ENCODE peak calls at places on chromosomes 3 and 15, in five cellular contexts. One of them, this sample, is unnamed.

GRCh38 chr3:47892284-47892683 is 89.3 kb downstream of the DHX30 start:
- DNase-seq in ovary: no peak
- DNase-seq in A549: no peak
- DNase-seq in vagina: no peak
- DNase-seq in pancreas: no peak
- DNase-seq in this sample: no peak

GRCh38 chr3:179186426-179186825 is 38.3 kb downstream of the PIK3CA start:
- DNase-seq in ovary: no peak
- DNase-seq in A549: no peak
- DNase-seq in vagina: no peak
- DNase-seq in pancreas: no peak
- DNase-seq in this sample: no peak

GRCh38 chr3:188526057-188526456 is 372.1 kb downstream of the LPP start:
- DNase-seq in ovary: no peak
- DNase-seq in A549: no peak
- DNase-seq in vagina: no peak
- DNase-seq in pancreas: no peak
- DNase-seq in this sample: no peak

GRCh38 chr3:117408811-117409210 is 699.2 kb downstream of the TUSC7 start:
- DNase-seq in ovary: no peak
- DNase-seq in A549: no peak
- DNase-seq in vagina: no peak
- DNase-seq in pancreas: no peak
- DNase-seq in this sample: no peak

GRCh38 chr15:47404877-47405276 is 312.4 kb upstream of the SEMA6D start:
- DNase-seq in ovary: no peak
- DNase-seq in A549: no peak
- DNase-seq in vagina: no peak
- DNase-seq in pancreas: no peak
- DNase-seq in this sample: no peak

GRCh38 chr3:58626841-58627579 is 39.6 kb downstream of the FAM3D start:
- DNase-seq in ovary: no peak
- DNase-seq in A549: no peak
- DNase-seq in vagina: no peak
- DNase-seq in pancreas: no peak
- DNase-seq in this sample: no peak

GRCh38 chr15:31537770-31538592 is 211.3 kb downstream of the KLF13 start:
- DNase-seq in ovary: no peak
- DNase-seq in A549: no peak
- DNase-seq in vagina: peak; percentile 67
- DNase-seq in pancreas: no peak
- DNase-seq in this sample: no peak

GRCh38 chr3:151009981-151010380 is 37.5 kb upstream of the CLRN1 start:
- DNase-seq in ovary: no peak
- DNase-seq in A549: no peak
- DNase-seq in vagina: no peak
- DNase-seq in pancreas: no peak
- DNase-seq in this sample: no peak

GRCh38 chr15:82870727-82871576 is 61.5 kb downstream of the WHAMM start:
- DNase-seq in ovary: no peak
- DNase-seq in A549: no peak
- DNase-seq in vagina: no peak
- DNase-seq in pancreas: no peak
- DNase-seq in this sample: no peak

GRCh38 chr3:23966308-23966707 is 21.2 kb downstream of the NR1D2 start:
- DNase-seq in ovary: no peak
- DNase-seq in A549: no peak
- DNase-seq in vagina: no peak
- DNase-seq in pancreas: no peak
- DNase-seq in this sample: no peak

GRCh38 chr15:33341943-33342342 is 31.2 kb downstream of the RYR3 start:
- DNase-seq in ovary: no peak
- DNase-seq in A549: no peak
- DNase-seq in vagina: no peak
- DNase-seq in pancreas: no peak
- DNase-seq in this sample: no peak

GRCh38 chr3:171829841-171830559 is 13.1 kb upstream of the TMEM212 start:
- DNase-seq in ovary: peak; percentile 90
- DNase-seq in A549: peak; percentile 68
- DNase-seq in vagina: no peak
- DNase-seq in pancreas: peak; percentile 72
- DNase-seq in this sample: peak; percentile 91

GRCh38 chr3:86788371-86788770 is 202.6 kb downstream of the VGLL3 start:
- DNase-seq in ovary: no peak
- DNase-seq in A549: no peak
- DNase-seq in vagina: no peak
- DNase-seq in pancreas: no peak
- DNase-seq in this sample: no peak

GRCh38 chr3:157274644-157275137 is 114.7 kb upstream of the CCNL1 start:
- DNase-seq in ovary: no peak
- DNase-seq in A549: no peak
- DNase-seq in vagina: no peak
- DNase-seq in pancreas: no peak
- DNase-seq in this sample: no peak

GRCh38 chr15:68818088-68818670 is 2.5 kb downstream of the ANP32A start:
- DNase-seq in ovary: peak; percentile 79
- DNase-seq in A549: peak; percentile 70
- DNase-seq in vagina: no peak
- DNase-seq in pancreas: peak; percentile 70
- DNase-seq in this sample: peak; percentile 63

GRCh38 chr3:174949523-174949922 is 90.4 kb downstream of the NAALADL2 start:
- DNase-seq in ovary: no peak
- DNase-seq in A549: no peak
- DNase-seq in vagina: no peak
- DNase-seq in pancreas: no peak
- DNase-seq in this sample: no peak

GRCh38 chr3:110656394-110656793 is 415.2 kb upstream of the NECTIN3 start:
- DNase-seq in ovary: no peak
- DNase-seq in A549: no peak
- DNase-seq in vagina: no peak
- DNase-seq in pancreas: no peak
- DNase-seq in this sample: no peak

GRCh38 chr3:188362405-188362831 is 208.5 kb downstream of the LPP start:
- DNase-seq in ovary: no peak
- DNase-seq in A549: peak; percentile 50
- DNase-seq in vagina: no peak
- DNase-seq in pancreas: no peak
- DNase-seq in this sample: no peak

GRCh38 chr3:127287840-127288239 is at the start of gene PRR20G:
- DNase-seq in ovary: no peak
- DNase-seq in A549: no peak
- DNase-seq in vagina: no peak
- DNase-seq in pancreas: no peak
- DNase-seq in this sample: no peak

GRCh38 chr15:67134577-67135492 is 69.4 kb downstream of the SMAD3 start:
- DNase-seq in ovary: no peak
- DNase-seq in A549: no peak
- DNase-seq in vagina: no peak
- DNase-seq in pancreas: no peak
- DNase-seq in this sample: no peak

GRCh38 chr3:20075197-20075596 is 35.0 kb downstream of the KAT2B start:
- DNase-seq in ovary: no peak
- DNase-seq in A549: no peak
- DNase-seq in vagina: no peak
- DNase-seq in pancreas: no peak
- DNase-seq in this sample: no peak

GRCh38 chr15:67225336-67225735 is 29.1 kb downstream of the AAGAB start:
- DNase-seq in ovary: no peak
- DNase-seq in A549: no peak
- DNase-seq in vagina: no peak
- DNase-seq in pancreas: no peak
- DNase-seq in this sample: no peak

GRCh38 chr3:175121225-175121624 is 262.1 kb downstream of the NAALADL2 start:
- DNase-seq in ovary: no peak
- DNase-seq in A549: no peak
- DNase-seq in vagina: no peak
- DNase-seq in pancreas: no peak
- DNase-seq in this sample: no peak

GRCh38 chr3:76551739-76552138 is 488.2 kb upstream of the ROBO2 start:
- DNase-seq in ovary: no peak
- DNase-seq in A549: no peak
- DNase-seq in vagina: no peak
- DNase-seq in pancreas: no peak
- DNase-seq in this sample: no peak

GRCh38 chr3:122023335-122023734 is 1.3 kb upstream of the ILDR1 start:
- DNase-seq in ovary: no peak
- DNase-seq in A549: no peak
- DNase-seq in vagina: no peak
- DNase-seq in pancreas: no peak
- DNase-seq in this sample: no peak

GRCh38 chr15:60507596-60508424 is 28.9 kb upstream of the ICE2 start:
- DNase-seq in ovary: no peak
- DNase-seq in A549: peak; percentile 75
- DNase-seq in vagina: no peak
- DNase-seq in pancreas: peak; percentile 21
- DNase-seq in this sample: no peak

GRCh38 chr15:68427366-68427765 is 4.6 kb downstream of the ITGA11 start:
- DNase-seq in ovary: no peak
- DNase-seq in A549: no peak
- DNase-seq in vagina: no peak
- DNase-seq in pancreas: no peak
- DNase-seq in this sample: no peak

GRCh38 chr3:117665311-117665710 is 955.7 kb downstream of the TUSC7 start:
- DNase-seq in ovary: no peak
- DNase-seq in A549: no peak
- DNase-seq in vagina: no peak
- DNase-seq in pancreas: peak; percentile 9
- DNase-seq in this sample: no peak

GRCh38 chr3:150059729-150060128 is 89.0 kb upstream of the PFN2 start:
- DNase-seq in ovary: no peak
- DNase-seq in A549: no peak
- DNase-seq in vagina: no peak
- DNase-seq in pancreas: no peak
- DNase-seq in this sample: no peak

GRCh38 chr15:79811406-79812405 is 85.1 kb downstream of the MTHFS start:
- DNase-seq in ovary: peak; percentile 85
- DNase-seq in A549: no peak
- DNase-seq in vagina: no peak
- DNase-seq in pancreas: peak; percentile 77
- DNase-seq in this sample: peak; percentile 74

GRCh38 chr3:169822540-169822939 is 9.8 kb upstream of the LRRC34 start:
- DNase-seq in ovary: no peak
- DNase-seq in A549: no peak
- DNase-seq in vagina: no peak
- DNase-seq in pancreas: no peak
- DNase-seq in this sample: no peak

GRCh38 chr15:68581725-68582124 is 2.9 kb downstream of the CORO2B start:
- DNase-seq in ovary: peak; percentile 50
- DNase-seq in A549: no peak
- DNase-seq in vagina: no peak
- DNase-seq in pancreas: no peak
- DNase-seq in this sample: no peak

GRCh38 chr3:49327485-49327884 is 12.4 kb downstream of the USP4 start:
- DNase-seq in ovary: no peak
- DNase-seq in A549: no peak
- DNase-seq in vagina: no peak
- DNase-seq in pancreas: no peak
- DNase-seq in this sample: no peak

GRCh38 chr15:72472907-72473669 is 1.0 kb upstream of the ARIH1 start:
- DNase-seq in ovary: no peak
- DNase-seq in A549: no peak
- DNase-seq in vagina: no peak
- DNase-seq in pancreas: no peak
- DNase-seq in this sample: no peak

GRCh38 chr3:12681586-12682371 is 17.9 kb upstream of the RAF1 start:
- DNase-seq in ovary: no peak
- DNase-seq in A549: no peak
- DNase-seq in vagina: no peak
- DNase-seq in pancreas: no peak
- DNase-seq in this sample: no peak

DNA sequence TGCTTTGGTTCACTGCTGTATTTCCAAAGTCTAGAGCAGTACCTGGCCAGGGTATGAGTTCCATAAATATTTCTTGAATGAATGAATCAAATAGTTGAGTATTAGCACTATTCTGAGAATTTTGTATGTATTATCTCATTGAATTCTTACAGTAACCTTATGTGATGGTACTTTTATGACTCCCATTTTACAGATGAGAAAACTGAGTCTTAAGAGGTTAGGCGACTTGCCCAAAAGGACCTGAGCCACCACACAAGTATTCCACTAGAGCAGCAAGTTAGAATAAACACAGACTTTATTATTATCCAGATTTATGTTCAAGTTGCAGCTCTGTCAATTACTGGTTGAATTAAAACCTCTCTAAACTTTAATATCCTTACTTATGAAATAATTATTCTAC is 29.4 kb downstream of the CRTC3 start:
- DNase-seq in ovary: no peak
- DNase-seq in A549: no peak
- DNase-seq in vagina: no peak
- DNase-seq in pancreas: no peak
- DNase-seq in this sample: no peak
- H3K4me1 ChIP-seq in ovary: peaks cover 39% of the 10 kb centered on the region
- H3K4me1 ChIP-seq in A549: peaks cover 43% of the 10 kb centered on the region
- H3K4me1 ChIP-seq in vagina: peaks cover 79% of the 10 kb centered on the region
- H3K4me1 ChIP-seq in pancreas: peaks cover 35% of the 10 kb centered on the region
- H3K4me1 ChIP-seq in this sample: peaks cover 97% of the 10 kb centered on the region

GRCh38 chr15:58374147-58374546 is 57.6 kb upstream of the LIPC start:
- DNase-seq in ovary: no peak
- DNase-seq in A549: no peak
- DNase-seq in vagina: no peak
- DNase-seq in pancreas: no peak
- DNase-seq in this sample: no peak
- H3K9me3 ChIP-seq in ovary: no peaks in the 10 kb centered on the region
- H3K9me3 ChIP-seq in A549: peaks cover 3% of the 10 kb centered on the region
- H3K9me3 ChIP-seq in vagina: no peaks in the 10 kb centered on the region
- H3K9me3 ChIP-seq in pancreas: no peaks in the 10 kb centered on the region
- H3K9me3 ChIP-seq in this sample: peaks cover 16% of the 10 kb centered on the region

GRCh38 chr3:39637807-39638206 is 170.3 kb downstream of the MOBP start:
- DNase-seq in ovary: no peak
- DNase-seq in A549: peak; percentile 51
- DNase-seq in vagina: no peak
- DNase-seq in pancreas: no peak
- DNase-seq in this sample: no peak
- TF ChIP-seq CTCF in ovary: no peak
- TF ChIP-seq CTCF in A549: no peak
- TF ChIP-seq CTCF in vagina: no peak
- TF ChIP-seq CTCF in pancreas: no peak
- TF ChIP-seq CTCF in this sample: no peak

GRCh38 chr15:63374686-63375520 is 6.7 kb downstream of the CA12 start:
- DNase-seq in ovary: no peak
- DNase-seq in A549: no peak
- DNase-seq in vagina: no peak
- DNase-seq in pancreas: no peak
- DNase-seq in this sample: peak; percentile 31

GRCh38 chr15:63372018-63372705 is 9.5 kb downstream of the CA12 start:
- DNase-seq in ovary: no peak
- DNase-seq in A549: peak; percentile 95
- DNase-seq in vagina: no peak
- DNase-seq in pancreas: no peak
- DNase-seq in this sample: no peak

GRCh38 chr15:63372753-63373152 is 8.9 kb downstream of the CA12 start:
- DNase-seq in ovary: no peak
- DNase-seq in A549: no peak
- DNase-seq in vagina: no peak
- DNase-seq in pancreas: no peak
- DNase-seq in this sample: no peak

GRCh38 chr15:63373866-63374548 is 7.6 kb downstream of the CA12 start:
- DNase-seq in ovary: no peak
- DNase-seq in A549: no peak
- DNase-seq in vagina: no peak
- DNase-seq in pancreas: no peak
- DNase-seq in this sample: no peak

GRCh38 chr15:63373330-63373729 is 8.3 kb downstream of the CA12 start:
- DNase-seq in ovary: no peak
- DNase-seq in A549: no peak
- DNase-seq in vagina: no peak
- DNase-seq in pancreas: no peak
- DNase-seq in this sample: no peak
- H3K4me1 ChIP-seq in ovary: no peaks in the 10 kb centered on the region
- H3K4me1 ChIP-seq in A549: peaks cover 100% of the 10 kb centered on the region
- H3K4me1 ChIP-seq in vagina: peaks cover 76% of the 10 kb centered on the region
- H3K4me1 ChIP-seq in pancreas: peaks cover 19% of the 10 kb centered on the region
- H3K4me1 ChIP-seq in this sample: peaks cover 21% of the 10 kb centered on the region

This sample was measured in left ventricle myocardium inferior.